ENCODE peak calls at places on chromosomes 13 and 19, in ten cellular contexts. Q, E, P, A, U, C, V, F, T and G are unnamed samples. For H3K4me1, the result is how much of the 10 kb centered on the place peaks cover.

GRCh38 chr13:79533781-79534400 is 52.9 kb downstream of the NDFIP2 start:
- DNase-seq in Q (peak), E (no peak), P (peak), A (peak), U (no peak), C (no peak), V (no peak), F (no peak), T (no peak), G (peak)

GRCh38 chr13:100530645-100531044 is 57.9 kb downstream of the GGACT start:
- DNase-seq in Q (no peak), E (no peak), P (peak), A (peak), U (no peak), C (no peak), V (no peak), F (no peak), T (no peak), G (no peak)

GRCh38 chr13:94030415-94031119 is 448.9 kb downstream of the DCT start:
- DNase-seq in Q (peak), E (no peak), P (no peak), A (no peak), U (no peak), C (no peak), V (no peak), F (no peak), T (no peak), G (no peak)

GRCh38 chr19:13996928-13997636 is 9.0 kb downstream of the RFX1 start:
- DNase-seq in Q (no peak), E (no peak), P (no peak), A (no peak), U (no peak), C (no peak), V (no peak), F (no peak), T (no peak), G (no peak)

GRCh38 chr19:19686580-19686979 is 17.9 kb downstream of the ZNF101 start:
- DNase-seq in Q (no peak), E (no peak), P (no peak), A (no peak), U (no peak), C (no peak), V (no peak), F (no peak), T (no peak), G (no peak)

GRCh38 chr19:16073481-16073880 is 2.8 kb upstream of the TPM4 start:
- DNase-seq in Q (no peak), E (no peak), P (no peak), A (no peak), U (no peak), C (no peak), V (no peak), F (no peak), T (no peak), G (no peak)

GRCh38 chr19:33450689-33451088 is 70.9 kb downstream of the PEPD start:
- DNase-seq in Q (no peak), E (no peak), P (no peak), A (no peak), U (no peak), C (no peak), V (no peak), F (no peak), T (no peak), G (no peak)

GRCh38 chr13:74442751-74443150 is 308.5 kb upstream of the KLF12 start:
- DNase-seq in Q (no peak), E (no peak), P (no peak), A (no peak), U (no peak), C (no peak), V (no peak), F (no peak), T (no peak), G (no peak)

GRCh38 chr19:12162882-12163806 is at the start of gene ZNF136:
- DNase-seq in Q (peak), E (peak), P (peak), A (peak), U (peak), C (peak), V (peak), F (peak), T (peak), G (peak)

GRCh38 chr19:48444129-48444932 is 1.5 kb upstream of the GRWD1 start:
- DNase-seq in Q (no peak), E (no peak), P (no peak), A (no peak), U (no peak), C (no peak), V (no peak), F (peak), T (no peak), G (peak)

GRCh38 chr19:12872941-12873890 is 8.0 kb downstream of the DNASE2 start:
- DNase-seq in Q (peak), E (no peak), P (peak), A (peak), U (peak), C (peak), V (no peak), F (peak), T (peak), G (peak)

GRCh38 chr19:2051771-2052704 is 994 bp upstream of the MKNK2 start:
- DNase-seq in Q (no peak), E (no peak), P (no peak), A (no peak), U (no peak), C (no peak), V (no peak), F (no peak), T (peak), G (no peak)
- H3K4me1 ChIP-seq in Q (under half), E (half or more), P (under half), A (under half), U (under half), C (under half), V (under half), F (under half), T (under half), G (under half)

GRCh38 chr19:49514151-49514550 is 1.7 kb downstream of the FCGRT start:
- DNase-seq in Q (no peak), E (no peak), P (no peak), A (no peak), U (no peak), C (no peak), V (no peak), F (no peak), T (no peak), G (no peak)
- H3K9ac ChIP-seq in Q (no peak), E (no peak), P (no peak), A (no peak), U (peak), C (no peak), V (no peak), F (no peak), T (peak), G (peak)

GRCh38 chr13:95643814-95644598 is 500 bp downstream of the DZIP1 start:
- DNase-seq in Q (peak), E (no peak), P (peak), A (peak), U (no peak), C (peak), V (no peak), F (peak), T (no peak), G (peak)

GRCh38 chr13:95643009-95643408 is 1.5 kb downstream of the DZIP1 start:
- DNase-seq in Q (no peak), E (no peak), P (no peak), A (no peak), U (no peak), C (peak), V (no peak), F (peak), T (no peak), G (peak)

GRCh38 chr13:95644611-95645052 is at the start of gene DZIP1:
- DNase-seq in Q (peak), E (no peak), P (peak), A (peak), U (no peak), C (peak), V (peak), F (peak), T (peak), G (peak)

GRCh38 chr13:95641961-95642621 is 2.4 kb downstream of the DZIP1 start:
- DNase-seq in Q (peak), E (no peak), P (peak), A (peak), U (no peak), C (peak), V (peak), F (peak), T (peak), G (peak)

GRCh38 chr13:95643471-95643813 is 1.1 kb downstream of the DZIP1 start:
- DNase-seq in Q (peak), E (no peak), P (peak), A (peak), U (no peak), C (peak), V (peak), F (peak), T (no peak), G (peak)
- H3K4me1 ChIP-seq in Q (under half), E (under half), P (under half), A (under half), U (under half), C (under half), V (under half), F (under half), T (under half), G (under half)

DNA sequence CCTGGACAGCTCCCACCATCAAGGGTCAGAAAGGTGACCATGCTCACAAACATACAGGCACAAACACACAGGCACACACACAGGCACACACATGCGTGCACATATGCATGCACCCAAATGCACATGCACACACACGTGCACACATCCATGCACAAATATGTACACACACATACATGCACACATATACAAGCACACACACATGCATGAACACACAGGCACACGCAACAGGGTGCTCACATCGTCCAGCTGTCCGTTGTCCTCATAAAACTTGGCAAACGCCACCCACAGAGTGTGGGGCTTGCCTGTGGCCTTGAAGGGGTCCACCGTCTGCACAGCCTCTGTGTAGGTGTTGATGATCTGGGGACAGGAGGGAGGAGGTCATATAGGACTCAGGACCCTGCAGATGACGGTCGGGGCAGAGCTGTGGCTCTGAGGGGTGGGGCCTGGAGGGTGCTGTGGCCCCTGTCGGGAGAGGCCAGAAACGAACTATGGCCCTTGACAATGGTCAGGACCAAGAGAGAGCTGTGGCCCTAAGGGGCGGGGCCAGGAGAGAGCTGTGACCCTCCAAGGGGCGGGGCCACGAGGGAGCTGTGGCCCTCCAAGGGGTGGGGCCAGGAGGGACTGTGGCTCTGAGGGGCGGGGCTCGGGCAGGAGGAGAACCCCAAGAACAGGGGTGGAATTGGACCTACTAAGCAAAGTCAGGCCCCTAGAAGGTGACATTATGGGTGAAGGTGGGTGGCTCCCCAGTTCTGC is 6.2 kb downstream of the XAB2 start:
- DNase-seq in Q (no peak), E (no peak), P (peak), A (no peak), U (peak), C (no peak), V (no peak), F (no peak), T (no peak), G (no peak)
- H3K9ac ChIP-seq in Q (no peak), E (no peak), P (no peak), A (no peak), U (no peak), C (no peak), V (no peak), F (no peak), T (no peak), G (no peak)

DNA sequence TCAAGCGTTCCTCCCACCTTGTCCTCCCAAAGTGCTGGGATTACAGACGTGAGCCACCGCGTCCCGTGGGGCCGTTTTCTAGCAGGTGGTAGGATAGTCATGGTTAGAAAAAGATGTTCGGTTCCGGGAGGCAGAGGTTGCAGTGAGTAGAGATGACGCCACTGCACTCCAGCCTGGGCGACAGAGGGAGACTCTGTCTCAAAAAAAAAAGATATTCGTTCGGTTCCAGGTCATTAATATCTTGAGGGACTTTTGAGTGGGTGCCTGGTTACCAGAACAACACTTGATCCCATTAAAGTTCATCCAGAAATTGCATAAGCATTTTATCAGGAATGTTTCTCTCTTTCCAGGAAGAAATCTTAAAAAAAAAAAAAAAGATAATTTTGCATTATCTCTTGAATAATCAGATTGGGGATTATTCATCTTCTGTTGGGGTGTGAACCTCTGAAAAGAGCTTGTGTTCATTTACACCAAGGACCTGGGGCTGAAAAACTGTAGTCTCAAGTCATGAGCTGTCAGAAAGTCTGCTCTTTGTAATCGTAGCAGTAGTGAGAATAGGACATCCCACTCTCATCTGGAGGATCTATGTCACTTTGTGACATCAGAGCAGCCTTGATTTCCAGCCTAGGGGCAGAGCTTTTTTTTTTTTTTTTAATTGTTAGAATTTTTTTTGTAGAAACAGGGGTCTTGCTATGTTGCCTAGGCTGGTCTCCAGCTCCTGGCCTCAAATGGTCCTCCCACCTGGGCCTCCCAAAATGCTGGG is 1.0 kb upstream of the ETHE1 start:
- DNase-seq in Q (no peak), E (no peak), P (peak), A (no peak), U (no peak), C (no peak), V (no peak), F (no peak), T (peak), G (peak)
- H3K4me1 ChIP-seq in Q (under half), E (half or more), P (under half), A (under half), U (under half), C (under half), V (under half), F (under half), T (under half), G (under half)

DNA sequence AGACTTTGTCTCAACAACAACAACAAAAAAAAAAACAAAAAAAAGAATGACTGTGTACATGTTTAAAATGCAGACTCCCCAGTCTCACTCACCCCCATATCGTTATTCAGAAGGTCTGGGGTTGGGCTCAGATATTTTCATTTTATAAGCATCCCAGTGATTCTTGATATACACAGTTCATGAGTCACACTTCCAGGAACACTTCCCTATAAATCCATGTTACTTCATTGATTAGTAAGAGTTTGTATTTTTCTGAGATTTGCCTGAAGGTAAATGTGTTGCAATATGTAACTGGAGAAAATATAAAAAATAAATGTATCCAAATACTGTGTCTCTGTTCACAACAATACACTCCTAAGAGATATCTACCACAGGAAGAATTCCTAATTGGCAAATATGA is 6.7 kb upstream of the PDX1 start:
- DNase-seq in Q (no peak), E (no peak), P (no peak), A (no peak), U (no peak), C (no peak), V (no peak), F (no peak), T (no peak), G (no peak)
- H3K9ac ChIP-seq in Q (no peak), E (no peak), P (no peak), A (no peak), U (no peak), C (no peak), V (no peak), F (no peak), T (no peak), G (no peak)